ENCODE peak calls at places on chromosomes 6 and 20, in seven cellular contexts. One of them, this sample, is unnamed.

GRCh38 chr6:52454556-52454955 is 34.4 kb downstream of the EFHC1 start:
- DNase-seq in neural crest cell: no peak
- DNase-seq in BE2C: no peak
- DNase-seq in HFFc6: no peak
- DNase-seq in pancreas: no peak
- DNase-seq in bronchial epithelial cell: peak
- DNase-seq in sigmoid colon: no peak
- DNase-seq in this sample: no peak

GRCh38 chr6:51910846-51911245 is 176.6 kb downstream of the PKHD1 start:
- DNase-seq in pancreas: no peak
- DNase-seq in neural crest cell: no peak
- DNase-seq in BE2C: no peak
- DNase-seq in bronchial epithelial cell: no peak
- DNase-seq in HFFc6: no peak
- DNase-seq in sigmoid colon: no peak
- DNase-seq in this sample: no peak

GRCh38 chr20:2807019-2807418 is 6.6 kb upstream of the CPXM1 start:
- DNase-seq in HFFc6: no peak
- DNase-seq in BE2C: no peak
- DNase-seq in pancreas: no peak
- DNase-seq in bronchial epithelial cell: no peak
- DNase-seq in sigmoid colon: no peak
- DNase-seq in neural crest cell: no peak
- DNase-seq in this sample: no peak

GRCh38 chr6:33297956-33298772 is 578 bp downstream of the RGL2 start:
- DNase-seq in bronchial epithelial cell: peak
- DNase-seq in HFFc6: peak
- DNase-seq in pancreas: peak
- DNase-seq in neural crest cell: no peak
- DNase-seq in BE2C: peak
- DNase-seq in sigmoid colon: peak
- DNase-seq in this sample: peak

GRCh38 chr6:40923326-40923725 is 115.7 kb downstream of the UNC5CL start:
- DNase-seq in bronchial epithelial cell: no peak
- DNase-seq in pancreas: no peak
- DNase-seq in neural crest cell: no peak
- DNase-seq in BE2C: no peak
- DNase-seq in sigmoid colon: no peak
- DNase-seq in HFFc6: no peak
- DNase-seq in this sample: no peak

GRCh38 chr20:57061058-57061900 is 205.2 kb downstream of the BMP7 start:
- DNase-seq in bronchial epithelial cell: no peak
- DNase-seq in HFFc6: no peak
- DNase-seq in BE2C: peak
- DNase-seq in neural crest cell: peak
- DNase-seq in pancreas: no peak
- DNase-seq in sigmoid colon: peak
- DNase-seq in this sample: no peak

GRCh38 chr6:131657630-131658111 is 20.6 kb downstream of the ENPP3 start:
- DNase-seq in neural crest cell: no peak
- DNase-seq in bronchial epithelial cell: no peak
- DNase-seq in BE2C: no peak
- DNase-seq in HFFc6: peak
- DNase-seq in pancreas: no peak
- DNase-seq in sigmoid colon: no peak
- DNase-seq in this sample: no peak

GRCh38 chr6:63904844-63905243 is 269.2 kb downstream of the PHF3 start:
- DNase-seq in bronchial epithelial cell: peak
- DNase-seq in pancreas: no peak
- DNase-seq in neural crest cell: no peak
- DNase-seq in sigmoid colon: no peak
- DNase-seq in BE2C: peak
- DNase-seq in HFFc6: peak
- DNase-seq in this sample: no peak

GRCh38 chr6:32885698-32886286 is 31.8 kb downstream of the PSMB9 start:
- DNase-seq in HFFc6: peak
- DNase-seq in neural crest cell: no peak
- DNase-seq in BE2C: no peak
- DNase-seq in bronchial epithelial cell: peak
- DNase-seq in sigmoid colon: no peak
- DNase-seq in pancreas: no peak
- DNase-seq in this sample: no peak

GRCh38 chr6:169386431-169387057 is 132.9 kb upstream of the THBS2 start:
- DNase-seq in sigmoid colon: no peak
- DNase-seq in HFFc6: peak
- DNase-seq in BE2C: no peak
- DNase-seq in neural crest cell: no peak
- DNase-seq in bronchial epithelial cell: no peak
- DNase-seq in pancreas: no peak
- DNase-seq in this sample: no peak

GRCh38 chr6:39945626-39946025 is 11.4 kb upstream of the MOCS1 start:
- DNase-seq in BE2C: no peak
- DNase-seq in sigmoid colon: no peak
- DNase-seq in HFFc6: no peak
- DNase-seq in bronchial epithelial cell: peak
- DNase-seq in neural crest cell: no peak
- DNase-seq in pancreas: no peak
- DNase-seq in this sample: no peak

GRCh38 chr6:85111481-85112001 is 338.3 kb upstream of the NT5E start:
- DNase-seq in neural crest cell: no peak
- DNase-seq in pancreas: no peak
- DNase-seq in bronchial epithelial cell: no peak
- DNase-seq in sigmoid colon: no peak
- DNase-seq in BE2C: no peak
- DNase-seq in HFFc6: no peak
- DNase-seq in this sample: no peak

DNA sequence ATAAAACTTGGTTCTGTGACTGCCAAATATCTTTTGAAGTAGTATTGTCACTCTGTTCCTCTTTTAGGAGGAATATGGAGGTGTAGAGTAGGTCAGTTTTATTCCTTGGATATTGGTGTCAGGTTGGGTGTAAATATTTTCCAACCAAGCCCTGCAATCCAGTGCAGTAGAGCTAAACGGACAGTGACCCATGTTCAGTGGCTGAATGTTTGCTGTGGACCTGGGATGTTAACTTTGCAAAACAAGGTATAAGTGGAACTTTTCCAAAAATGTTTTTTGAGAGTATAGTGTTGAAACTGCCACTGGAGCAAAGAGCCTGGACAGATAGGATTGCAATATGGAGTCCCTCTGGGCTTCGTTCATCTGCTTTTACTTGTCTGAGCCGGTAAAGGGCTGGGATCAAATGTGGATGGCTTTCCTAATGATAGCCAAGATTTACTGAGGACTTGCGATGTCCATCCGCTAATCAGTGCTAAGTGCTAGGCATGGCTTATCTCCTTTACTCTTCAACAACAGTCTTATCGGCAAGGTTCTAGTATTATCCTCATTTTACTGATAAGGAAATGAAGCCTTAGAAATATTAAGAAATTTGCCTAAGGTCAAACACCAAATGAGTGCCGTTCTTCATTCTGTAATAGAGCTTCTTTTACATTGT is 69.0 kb upstream of the BACH2 start:
- DNase-seq in sigmoid colon: no peak
- DNase-seq in bronchial epithelial cell: no peak
- DNase-seq in neural crest cell: no peak
- DNase-seq in BE2C: no peak
- DNase-seq in pancreas: no peak
- DNase-seq in HFFc6: no peak
- DNase-seq in this sample: no peak
- TF ChIP-seq CTCF in sigmoid colon: no peak
- TF ChIP-seq CTCF in bronchial epithelial cell: no peak
- TF ChIP-seq CTCF in neural crest cell: no peak
- TF ChIP-seq CTCF in BE2C: no peak
- TF ChIP-seq CTCF in pancreas: no peak
- TF ChIP-seq CTCF in HFFc6: no peak
- TF ChIP-seq CTCF in this sample: no peak

DNA sequence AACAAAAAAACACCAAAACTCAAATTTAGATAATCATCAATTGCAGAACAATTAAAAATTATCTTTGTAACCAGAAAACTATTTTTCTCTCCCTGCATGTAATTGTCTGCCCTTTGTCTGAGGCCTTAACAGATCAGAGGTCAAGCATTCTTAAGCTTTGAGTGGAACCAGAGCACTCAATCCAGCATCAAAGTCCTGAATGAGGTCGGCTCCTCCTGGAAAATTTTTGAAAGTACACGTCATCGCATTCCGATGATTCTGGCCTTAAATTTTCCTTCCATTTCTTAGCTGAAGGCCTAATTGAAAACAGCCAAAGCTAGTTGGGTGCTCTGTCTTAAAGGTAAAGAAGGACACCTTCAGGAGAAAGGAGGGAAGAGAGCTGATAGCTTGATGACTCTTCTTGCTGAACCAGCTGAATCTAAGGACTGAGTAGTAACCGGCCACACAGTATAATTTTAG is 510.2 kb upstream of the SULF2 start:
- DNase-seq in neural crest cell: no peak
- DNase-seq in pancreas: no peak
- DNase-seq in sigmoid colon: no peak
- DNase-seq in BE2C: no peak
- DNase-seq in HFFc6: peak
- DNase-seq in bronchial epithelial cell: peak
- DNase-seq in this sample: no peak
- TF ChIP-seq CTCF in neural crest cell: peak
- TF ChIP-seq CTCF in pancreas: no peak
- TF ChIP-seq CTCF in sigmoid colon: no peak
- TF ChIP-seq CTCF in BE2C: peak
- TF ChIP-seq CTCF in HFFc6: peak
- TF ChIP-seq CTCF in bronchial epithelial cell: peak
- TF ChIP-seq CTCF in this sample: no peak

GRCh38 chr20:7375905-7376304 is 564.4 kb downstream of the HAO1 start:
- DNase-seq in BE2C: no peak
- DNase-seq in bronchial epithelial cell: peak
- DNase-seq in sigmoid colon: no peak
- DNase-seq in neural crest cell: no peak
- DNase-seq in pancreas: no peak
- DNase-seq in HFFc6: peak
- DNase-seq in this sample: no peak
- TF ChIP-seq CTCF in BE2C: peak
- TF ChIP-seq CTCF in bronchial epithelial cell: peak
- TF ChIP-seq CTCF in sigmoid colon: no peak
- TF ChIP-seq CTCF in neural crest cell: peak
- TF ChIP-seq CTCF in pancreas: peak
- TF ChIP-seq CTCF in HFFc6: peak
- TF ChIP-seq CTCF in this sample: peak

GRCh38 chr20:361562-361961 is 14.7 kb downstream of the NRSN2 start:
- DNase-seq in sigmoid colon: no peak
- DNase-seq in neural crest cell: no peak
- DNase-seq in bronchial epithelial cell: no peak
- DNase-seq in BE2C: no peak
- DNase-seq in pancreas: no peak
- DNase-seq in HFFc6: no peak
- DNase-seq in this sample: no peak

GRCh38 chr20:364905-365794 is 15.4 kb upstream of the TRIB3 start:
- DNase-seq in neural crest cell: no peak
- DNase-seq in pancreas: no peak
- DNase-seq in BE2C: no peak
- DNase-seq in HFFc6: peak
- DNase-seq in sigmoid colon: no peak
- DNase-seq in bronchial epithelial cell: peak
- DNase-seq in this sample: no peak

GRCh38 chr20:358891-359555 is 12.1 kb downstream of the NRSN2 start:
- DNase-seq in sigmoid colon: no peak
- DNase-seq in pancreas: no peak
- DNase-seq in neural crest cell: no peak
- DNase-seq in HFFc6: no peak
- DNase-seq in bronchial epithelial cell: no peak
- DNase-seq in BE2C: no peak
- DNase-seq in this sample: no peak

GRCh38 chr20:363319-364078 is 16.6 kb downstream of the NRSN2 start:
- DNase-seq in bronchial epithelial cell: peak
- DNase-seq in neural crest cell: no peak
- DNase-seq in pancreas: no peak
- DNase-seq in BE2C: no peak
- DNase-seq in sigmoid colon: no peak
- DNase-seq in HFFc6: no peak
- DNase-seq in this sample: no peak

DNA sequence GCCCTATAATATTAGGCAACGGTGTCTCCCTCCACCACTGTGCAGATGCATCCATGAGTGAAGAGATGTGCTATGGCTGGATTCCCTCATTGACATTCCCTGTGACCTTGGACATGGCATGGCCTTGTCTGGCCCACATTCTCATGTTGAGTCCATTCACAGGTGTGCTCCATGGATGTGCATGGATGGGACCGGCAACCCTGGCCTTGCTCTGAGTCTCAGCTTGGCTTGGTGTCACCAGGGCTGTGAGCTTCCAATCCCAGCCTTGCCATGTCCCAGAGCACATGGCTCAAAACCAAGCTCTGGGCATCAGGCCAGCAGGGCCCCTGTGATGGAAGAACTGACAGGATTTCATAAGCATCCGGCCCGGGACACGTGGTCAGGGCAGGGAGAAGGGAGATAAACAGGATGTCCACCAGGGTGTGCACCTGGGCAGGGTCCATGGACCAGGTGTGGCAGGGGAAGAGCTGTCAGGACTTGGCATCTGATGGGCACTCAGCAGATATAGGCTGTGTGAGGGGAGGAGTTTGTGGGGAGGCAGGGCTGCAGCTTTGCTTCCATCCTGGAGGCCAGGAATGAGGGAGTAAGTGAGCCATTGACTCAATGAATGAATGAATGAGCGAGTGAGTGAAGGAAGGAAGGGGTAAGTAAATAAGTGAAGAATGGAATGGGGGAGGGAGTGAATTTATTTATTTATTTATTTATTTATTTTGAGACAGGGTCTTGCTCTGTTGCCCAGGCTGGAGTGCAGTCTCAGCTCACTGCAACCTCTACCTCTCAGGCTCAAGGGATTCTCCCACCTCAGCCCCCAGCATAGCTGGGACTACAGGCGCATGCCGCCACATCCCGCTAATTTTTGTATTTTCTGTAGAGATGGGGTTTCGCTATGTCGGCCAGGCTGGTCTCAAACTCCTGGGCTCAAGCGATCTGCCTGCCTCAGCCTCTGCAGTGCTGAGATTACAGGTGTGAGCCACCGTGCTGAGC is 15.7 kb downstream of the NRSN2 start:
- DNase-seq in pancreas: peak
- DNase-seq in bronchial epithelial cell: peak
- DNase-seq in sigmoid colon: peak
- DNase-seq in HFFc6: peak
- DNase-seq in BE2C: peak
- DNase-seq in neural crest cell: no peak
- DNase-seq in this sample: no peak
- TF ChIP-seq CTCF in pancreas: peak
- TF ChIP-seq CTCF in bronchial epithelial cell: peak
- TF ChIP-seq CTCF in sigmoid colon: no peak
- TF ChIP-seq CTCF in HFFc6: peak
- TF ChIP-seq CTCF in BE2C: peak
- TF ChIP-seq CTCF in neural crest cell: no peak
- TF ChIP-seq CTCF in this sample: no peak

GRCh38 chr20:17083738-17084137 is 143.1 kb upstream of the PCSK2 start:
- DNase-seq in HFFc6: no peak
- DNase-seq in bronchial epithelial cell: no peak
- DNase-seq in sigmoid colon: no peak
- DNase-seq in pancreas: no peak
- DNase-seq in BE2C: no peak
- DNase-seq in neural crest cell: peak
- DNase-seq in this sample: no peak
- TF ChIP-seq CTCF in HFFc6: no peak
- TF ChIP-seq CTCF in bronchial epithelial cell: no peak
- TF ChIP-seq CTCF in sigmoid colon: no peak
- TF ChIP-seq CTCF in pancreas: no peak
- TF ChIP-seq CTCF in BE2C: no peak
- TF ChIP-seq CTCF in neural crest cell: no peak
- TF ChIP-seq CTCF in this sample: no peak

This sample was measured in CD8-positive, alpha-beta T cell.